ENCODE peak calls at places on chromosomes 4 and X, in ten cellular contexts. Q, E, H, F, U, Z, X, R, N and B are unnamed samples.

GRCh38 chr4:41050840-41051775 is 163.2 kb downstream of the APBB2 start:
- DNase-seq in Q (no peak), E (no peak), H (no peak), F (no peak), U (no peak), Z (no peak), X (no peak), R (no peak), N (no peak), B (no peak)

GRCh38 chr4:33577798-33578197 is 2666.5 kb downstream of the ARAP2 start:
- DNase-seq in Q (no peak), E (no peak), H (no peak), F (no peak), U (no peak), Z (no peak), X (no peak), R (no peak), N (no peak), B (no peak)

GRCh38 chrX:104351173-104351769 is 96.5 kb upstream of the ESX1 start:
- DNase-seq in Q (no peak), E (no peak), H (peak; percentile 77), F (no peak), U (no peak), Z (no peak), X (no peak), R (peak; percentile 90), N (no peak), B (no peak)

GRCh38 chrX:8075606-8076005 is 95.5 kb downstream of the VCX2 start:
- DNase-seq in Q (no peak), E (no peak), H (no peak), F (no peak), U (no peak), Z (no peak), X (no peak), R (no peak), N (no peak), B (no peak)

GRCh38 chrX:133999013-133999705 is 13.8 kb upstream of the GPC3 start:
- DNase-seq in Q (peak; percentile 66), E (peak; percentile 70), H (peak; percentile 23), F (no peak), U (no peak), Z (no peak), X (peak; percentile 50), R (no peak), N (no peak), B (no peak)

GRCh38 chrX:13381514-13381913 is 61.7 kb upstream of the ATXN3L start:
- DNase-seq in Q (no peak), E (no peak), H (peak; percentile 84), F (no peak), U (no peak), Z (no peak), X (no peak), R (no peak), N (no peak), B (no peak)

GRCh38 chr4:84814100-84814750 is 152.3 kb downstream of the WDFY3 start:
- DNase-seq in Q (peak; percentile 24), E (no peak), H (peak; percentile 86), F (no peak), U (no peak), Z (peak; percentile 47), X (peak; percentile 1), R (peak; percentile 95), N (no peak), B (no peak)

GRCh38 chr4:118915468-118915867 is 26.8 kb downstream of the SYNPO2 start:
- DNase-seq in Q (no peak), E (no peak), H (no peak), F (no peak), U (no peak), Z (no peak), X (no peak), R (peak; percentile 85), N (no peak), B (no peak)

GRCh38 chrX:153333271-153333670 is 682 bp upstream of the ZNF275 start:
- DNase-seq in Q (no peak), E (no peak), H (peak; percentile 70), F (no peak), U (no peak), Z (no peak), X (no peak), R (peak; percentile 26), N (no peak), B (no peak)

GRCh38 chr4:186627226-186627865 is 72.0 kb upstream of the MTNR1A start:
- DNase-seq in Q (no peak), E (no peak), H (no peak), F (no peak), U (no peak), Z (no peak), X (no peak), R (peak; percentile 42), N (no peak), B (no peak)

GRCh38 chr4:87633239-87633638 is 16.8 kb upstream of the DMP1 start:
- DNase-seq in Q (no peak), E (no peak), H (peak; percentile 64), F (no peak), U (no peak), Z (no peak), X (peak; percentile 29), R (no peak), N (peak; percentile 40), B (no peak)

GRCh38 chr4:172895699-172896098 is 272.9 kb upstream of the GALNT7 start:
- DNase-seq in Q (no peak), E (no peak), H (no peak), F (no peak), U (no peak), Z (no peak), X (no peak), R (no peak), N (no peak), B (no peak)

DNA sequence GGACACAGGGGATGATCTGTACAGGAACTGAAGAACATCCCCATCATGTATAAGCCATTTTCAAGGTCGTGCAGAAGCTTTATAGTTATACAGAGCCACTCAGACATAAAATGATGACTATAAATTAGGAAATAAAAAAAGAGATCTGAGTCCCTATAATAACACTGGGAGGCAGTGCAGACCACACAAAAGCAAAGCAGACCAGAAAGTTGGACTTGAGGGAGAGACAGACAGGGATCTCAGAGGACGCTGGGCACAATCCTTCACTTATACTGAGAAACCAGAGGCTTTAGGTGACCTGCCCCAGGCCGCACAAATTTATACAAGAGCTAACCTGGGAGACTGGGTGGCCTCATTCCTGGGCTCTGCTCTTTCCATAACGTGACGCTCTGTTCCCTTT is 70.5 kb downstream of the HADH start:
- DNase-seq in Q (no peak), E (no peak), H (peak; percentile 44), F (no peak), U (no peak), Z (no peak), X (peak; percentile 23), R (peak; percentile 49), N (peak; percentile 25), B (no peak)
- TF ChIP-seq CTCF in Q (no peak), E (no peak), H (peak; percentile 19), F (peak; percentile 51), U (peak; percentile 58), Z (no peak), X (peak; percentile 27), R (peak; percentile 26), N (peak; percentile 41), B (peak; percentile 42)

DNA sequence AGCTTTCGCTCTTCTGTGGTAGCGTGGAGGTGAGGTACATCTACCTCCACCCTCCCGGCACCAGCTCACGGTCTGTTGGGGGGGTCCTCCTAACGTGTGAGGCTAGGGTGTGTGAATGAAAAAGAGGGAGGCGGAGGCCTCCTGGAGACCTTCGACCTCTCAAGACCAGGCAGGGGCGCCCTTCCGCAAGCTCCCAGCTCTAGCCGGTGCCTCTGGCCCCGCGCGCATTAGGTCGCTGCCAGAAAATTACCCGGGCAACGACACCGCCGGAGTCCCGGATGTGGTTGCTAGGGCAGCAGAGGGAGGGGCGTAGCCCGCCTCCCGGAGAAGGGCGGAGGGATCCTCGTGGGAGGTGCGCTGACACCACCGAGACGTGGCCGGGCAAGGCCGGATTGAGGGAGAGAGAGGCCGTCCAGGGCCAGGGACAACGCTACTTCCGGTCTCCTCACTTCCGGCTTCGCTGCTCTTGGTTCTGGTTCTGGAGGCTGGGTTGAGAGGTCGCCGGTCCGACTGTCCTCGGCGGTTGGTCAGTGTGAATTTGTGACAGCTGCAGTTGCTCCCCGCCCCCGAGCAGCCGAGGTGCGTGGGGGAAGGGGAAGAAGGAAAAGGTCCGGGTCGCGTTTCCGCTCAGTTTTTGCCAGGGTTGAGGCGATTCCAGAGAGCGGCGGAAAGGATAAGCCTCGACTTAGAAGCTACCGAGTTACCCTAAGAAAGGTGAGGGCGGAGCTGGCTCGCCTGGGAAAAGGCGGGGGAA is at the start of the genes ARFIP1 and TIGD4:
- DNase-seq in Q (peak; percentile 98), E (peak; percentile 99), H (peak; percentile 96), F (peak; percentile 90), U (peak; percentile 99), Z (peak; percentile 96), X (peak; percentile 97), R (peak; percentile 92), N (peak; percentile 98), B (peak; percentile 97)
- TF ChIP-seq CTCF in Q (peak; percentile 12), E (no peak), H (peak; percentile 21), F (peak; percentile 50), U (peak; percentile 68), Z (no peak), X (peak; percentile 35), R (peak; percentile 8), N (peak; percentile 28), B (peak; percentile 49)

GRCh38 chrX:85627363-85627762 is 247.9 kb upstream of the POF1B start:
- DNase-seq in Q (no peak), E (no peak), H (peak; percentile 2), F (no peak), U (no peak), Z (no peak), X (peak; percentile 8), R (peak; percentile 4), N (no peak), B (no peak)
- TF ChIP-seq CTCF in Q (no peak), E (no peak), H (peak; percentile 39), F (peak; percentile 46), U (no peak), Z (no peak), X (no peak), R (peak; percentile 24), N (no peak), B (peak; percentile 38)

GRCh38 chr4:113666386-113667114 is 95.0 kb downstream of the CAMK2D start:
- DNase-seq in Q (no peak), E (no peak), H (no peak), F (no peak), U (no peak), Z (no peak), X (peak; percentile 29), R (no peak), N (no peak), B (no peak)
- TF ChIP-seq CTCF in Q (no peak), E (no peak), H (no peak), F (no peak), U (no peak), Z (no peak), X (no peak), R (no peak), N (no peak), B (no peak)

DNA sequence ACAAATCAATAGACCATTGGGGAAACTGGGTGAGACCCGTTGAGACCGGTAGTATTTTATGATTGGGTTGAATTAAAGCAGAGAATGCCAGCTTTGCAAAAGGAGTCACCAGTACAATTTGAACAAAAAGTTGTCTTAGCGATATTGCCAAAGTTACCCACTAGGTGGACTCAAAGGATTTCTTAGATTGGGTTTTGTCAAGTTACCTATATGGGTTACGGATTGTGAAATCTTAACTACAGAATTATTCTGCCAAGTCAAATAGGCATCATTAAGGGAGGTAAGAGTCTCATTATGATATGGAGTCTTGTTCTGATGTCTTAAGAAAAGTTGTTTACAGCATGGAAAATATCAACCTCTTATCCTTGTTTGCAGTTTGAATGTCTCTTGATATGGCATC is 15.0 kb upstream of the CT47A1 start:
- DNase-seq in Q (no peak), E (no peak), H (peak; percentile 22), F (peak; percentile 5), U (no peak), Z (no peak), X (no peak), R (peak; percentile 51), N (no peak), B (no peak)
- TF ChIP-seq CTCF in Q (no peak), E (no peak), H (peak; percentile 25), F (no peak), U (peak; percentile 18), Z (no peak), X (peak; percentile 36), R (peak; percentile 38), N (peak; percentile 15), B (no peak)